ENCODE peak calls at places on chromosomes 3 and 15, in five cellular contexts. Z, S, I, Y and F are unnamed samples.

GRCh38 chr15:45378149-45378912 is at the start of gene GATM:
- DNase-seq in Z (peak), Y (peak), S (peak), I (no peak), F (peak)

GRCh38 chr3:104437131-104437750 is 929.5 kb upstream of the ALCAM start:
- DNase-seq in I (no peak), Z (no peak), S (no peak), Y (no peak), F (no peak)

GRCh38 chr15:37773111-37773860 is 161.2 kb upstream of the TMCO5A start:
- DNase-seq in Y (no peak), I (no peak), S (no peak), Z (no peak), F (no peak)

GRCh38 chr15:57444877-57445513 is 68.7 kb downstream of the CGNL1 start:
- DNase-seq in Y (no peak), S (no peak), Z (no peak), I (no peak), F (no peak)

GRCh38 chr3:40930131-40930538 is 269.2 kb upstream of the CTNNB1 start:
- DNase-seq in S (no peak), I (peak), Z (no peak), Y (no peak), F (no peak)

GRCh38 chr15:39455502-39455991 is 125.3 kb upstream of the THBS1 start:
- DNase-seq in I (peak), Y (no peak), S (no peak), Z (no peak), F (no peak)

GRCh38 chr3:27675287-27675686 is 46.8 kb downstream of the EOMES start:
- DNase-seq in S (no peak), Y (no peak), I (no peak), Z (no peak), F (no peak)

GRCh38 chr15:57922780-57923179 is 142.7 kb downstream of the ALDH1A2 start:
- DNase-seq in I (no peak), Z (no peak), S (no peak), Y (no peak), F (no peak)

GRCh38 chr3:12014613-12015012 is 10.4 kb downstream of the SYN2 start:
- DNase-seq in Y (no peak), Z (no peak), S (no peak), I (no peak), F (no peak)

GRCh38 chr3:64591606-64592005 is 96.2 kb downstream of the ADAMTS9 start:
- DNase-seq in Y (no peak), S (no peak), Z (no peak), I (no peak), F (no peak)

GRCh38 chr15:100785181-100786138 is 94.2 kb upstream of the ALDH1A3 start:
- DNase-seq in Z (peak), Y (no peak), S (peak), I (no peak), F (no peak)

GRCh38 chr3:10757021-10757820 is 58.8 kb upstream of the SLC6A11 start:
- DNase-seq in S (no peak), I (no peak), Y (no peak), Z (no peak), F (no peak)

GRCh38 chr3:161406594-161407555 is 35.6 kb upstream of the SPTSSB start:
- DNase-seq in I (no peak), Z (no peak), Y (no peak), S (no peak), F (no peak)

GRCh38 chr15:65660927-65661326 is 39.2 kb downstream of the SLC24A1 start:
- DNase-seq in I (no peak), S (no peak), Y (no peak), Z (no peak), F (no peak)

GRCh38 chr15:67505675-67506572 is 15.0 kb upstream of the C15orf61 start:
- DNase-seq in Z (no peak), I (no peak), Y (no peak), S (no peak), F (no peak)

GRCh38 chr15:79184465-79184892 is 93.9 kb upstream of the RASGRF1 start:
- DNase-seq in Z (peak), S (peak), I (peak), Y (peak), F (peak)

GRCh38 chr3:160132226-160132625 is 93.0 kb upstream of the C3orf80 start:
- DNase-seq in I (no peak), Y (no peak), Z (no peak), S (no peak), F (no peak)

GRCh38 chr15:101804375-101804774 is 1.1 kb downstream of the OR4F6 start:
- DNase-seq in Y (no peak), Z (no peak), S (no peak), I (no peak), F (no peak)

GRCh38 chr15:63075072-63075995 is 32.8 kb downstream of the TPM1 start:
- DNase-seq in I (no peak), Z (no peak), Y (no peak), S (no peak), F (no peak)

GRCh38 chr3:194091141-194091540 is 44.8 kb upstream of the HES1 start:
- DNase-seq in Z (no peak), S (no peak), Y (no peak), I (no peak), F (no peak)

GRCh38 chr15:58306591-58307312 is 125.0 kb upstream of the LIPC start:
- DNase-seq in I (peak), Z (no peak), Y (no peak), S (no peak), F (no peak)

GRCh38 chr15:70535071-70535954 is 228.0 kb downstream of the UACA start:
- DNase-seq in Y (no peak), I (no peak), Z (peak), S (no peak), F (peak)

GRCh38 chr15:63243776-63244175 is 33.6 kb upstream of the APH1B start:
- DNase-seq in Y (no peak), I (no peak), S (peak), Z (no peak), F (no peak)

GRCh38 chr3:128845695-128846491 is 33.5 kb upstream of the ACAD9 start:
- DNase-seq in Y (peak), Z (peak), I (peak), S (peak), F (peak)

GRCh38 chr3:13401149-13401548 is 19.0 kb downstream of the NUP210 start:
- DNase-seq in I (no peak), Y (no peak), Z (no peak), S (no peak), F (no peak)

GRCh38 chr3:169041677-169042171 is 621.8 kb downstream of the MECOM start:
- DNase-seq in S (no peak), Z (no peak), Y (no peak), I (peak), F (no peak)

GRCh38 chr3:65479967-65480366 is 558.8 kb downstream of the MAGI1 start:
- DNase-seq in Z (no peak), S (no peak), Y (no peak), I (no peak), F (no peak)

GRCh38 chr3:126525091-126525852 is 1.3 kb downstream of the CHST13 start:
- DNase-seq in Z (no peak), Y (no peak), S (no peak), I (peak), F (no peak)

GRCh38 chr3:167228135-167228534 is 152.0 kb downstream of the ZBBX start:
- DNase-seq in I (no peak), S (no peak), Y (no peak), Z (no peak), F (no peak)

GRCh38 chr3:194688946-194689345 is 3.3 kb downstream of the FAM43A start:
- DNase-seq in S (no peak), I (no peak), Z (no peak), Y (no peak), F (no peak)

GRCh38 chr3:14453368-14453710 is 50.9 kb downstream of the SLC6A6 start:
- DNase-seq in I (no peak), S (no peak), Z (no peak), Y (no peak), F (no peak)

GRCh38 chr3:9347086-9347485 is 15.8 kb upstream of the THUMPD3 start:
- DNase-seq in S (no peak), Y (no peak), I (no peak), Z (no peak), F (no peak)

GRCh38 chr15:55194246-55194645 is 2.5 kb downstream of the RSL24D1 start:
- DNase-seq in Z (no peak), Y (no peak), I (no peak), S (no peak), F (no peak)

GRCh38 chr3:142896201-142896755 is 7.4 kb upstream of the PCOLCE2 start:
- DNase-seq in Z (no peak), Y (no peak), I (no peak), S (no peak), F (no peak)

GRCh38 chr3:122392868-122393844 is 9.2 kb downstream of the FAM162A start:
- DNase-seq in Z (no peak), Y (no peak), I (peak), S (no peak), F (peak)

GRCh38 chr3:16012086-16012485 is 162.4 kb upstream of the GALNT15 start:
- DNase-seq in Z (no peak), Y (no peak), I (no peak), S (no peak), F (no peak)

GRCh38 chr3:42693530-42693930 is 8.2 kb downstream of the KLHL40 start:
- DNase-seq in I (no peak), S (no peak), Y (no peak), Z (no peak), F (no peak)
- TF ChIP-seq POLR2A in I (no peak), S (no peak), Y (no peak), Z (no peak), F (no peak)

GRCh38 chr3:132593241-132593949 is 3.7 kb upstream of the ACKR4 start:
- DNase-seq in Z (no peak), Y (no peak), S (no peak), I (no peak), F (no peak)

GRCh38 chr3:132593950-132594328 is 3.1 kb upstream of the ACKR4 start:
- DNase-seq in Z (no peak), I (no peak), Y (no peak), S (no peak), F (no peak)

GRCh38 chr3:132596326-132596725 is 744 bp upstream of the ACKR4 start:
- DNase-seq in S (no peak), Z (no peak), Y (no peak), I (no peak), F (no peak)

GRCh38 chr3:132596816-132597433 is at the start of gene ACKR4:
- DNase-seq in S (no peak), Y (no peak), I (no peak), Z (no peak), F (no peak)

DNA sequence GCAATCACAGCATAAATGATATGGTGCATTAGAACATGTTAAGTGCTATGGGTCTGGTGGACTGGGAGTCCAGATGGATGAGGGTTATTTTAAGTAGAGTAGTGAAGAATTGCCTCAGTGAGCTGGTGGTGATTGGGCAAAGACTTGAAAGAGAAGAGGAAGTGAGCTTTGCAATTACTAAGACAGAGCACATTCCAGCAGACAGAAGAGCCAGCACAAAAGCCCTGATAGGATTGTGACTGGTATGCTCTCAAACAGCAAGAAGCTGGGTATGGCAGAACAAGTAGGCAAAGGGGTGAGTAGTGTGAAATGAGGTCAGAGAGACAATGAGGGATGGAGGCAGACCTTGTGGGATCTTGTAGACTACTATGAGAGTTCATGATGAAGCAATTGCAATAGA is 2.0 kb upstream of the ACKR4 start:
- DNase-seq in Z (no peak), S (no peak), Y (no peak), I (no peak), F (no peak)
- TF ChIP-seq POLR2AphosphoS5 in Z (no peak), S (no peak), Y (no peak), I (no peak), F (no peak)

GRCh38 chr15:84400820-84401219 is 165.2 kb downstream of the GOLGA6L4 start:
- DNase-seq in I (no peak), Z (peak), Y (no peak), S (no peak), F (no peak)

GRCh38 chr15:84400017-84400740 is 164.6 kb downstream of the GOLGA6L4 start:
- DNase-seq in Z (no peak), I (no peak), S (no peak), Y (no peak), F (no peak)

GRCh38 chr15:84398763-84399701 is 163.5 kb downstream of the GOLGA6L4 start:
- DNase-seq in Z (peak), I (no peak), Y (no peak), S (no peak), F (no peak)

GRCh38 chr15:84402856-84403608 is 167.5 kb downstream of the GOLGA6L4 start:
- DNase-seq in I (no peak), S (no peak), Y (no peak), Z (peak), F (no peak)
- TF ChIP-seq TAF1 in I (no peak), S (no peak), Y (no peak), Z (no peak), F (no peak)

GRCh38 chr15:85495542-85495941 is 115.1 kb downstream of the AKAP13 start:
- DNase-seq in S (no peak), Z (no peak), Y (no peak), I (no peak), F (no peak)

GRCh38 chr15:85496146-85496545 is 115.7 kb downstream of the AKAP13 start:
- DNase-seq in Z (no peak), S (no peak), I (no peak), Y (no peak), F (no peak)

GRCh38 chr15:85493258-85493657 is 112.9 kb downstream of the AKAP13 start:
- DNase-seq in S (no peak), Y (no peak), Z (no peak), I (no peak), F (no peak)

GRCh38 chr15:85495096-85495495 is 114.7 kb downstream of the AKAP13 start:
- DNase-seq in Y (no peak), S (no peak), Z (no peak), I (no peak), F (no peak)

DNA sequence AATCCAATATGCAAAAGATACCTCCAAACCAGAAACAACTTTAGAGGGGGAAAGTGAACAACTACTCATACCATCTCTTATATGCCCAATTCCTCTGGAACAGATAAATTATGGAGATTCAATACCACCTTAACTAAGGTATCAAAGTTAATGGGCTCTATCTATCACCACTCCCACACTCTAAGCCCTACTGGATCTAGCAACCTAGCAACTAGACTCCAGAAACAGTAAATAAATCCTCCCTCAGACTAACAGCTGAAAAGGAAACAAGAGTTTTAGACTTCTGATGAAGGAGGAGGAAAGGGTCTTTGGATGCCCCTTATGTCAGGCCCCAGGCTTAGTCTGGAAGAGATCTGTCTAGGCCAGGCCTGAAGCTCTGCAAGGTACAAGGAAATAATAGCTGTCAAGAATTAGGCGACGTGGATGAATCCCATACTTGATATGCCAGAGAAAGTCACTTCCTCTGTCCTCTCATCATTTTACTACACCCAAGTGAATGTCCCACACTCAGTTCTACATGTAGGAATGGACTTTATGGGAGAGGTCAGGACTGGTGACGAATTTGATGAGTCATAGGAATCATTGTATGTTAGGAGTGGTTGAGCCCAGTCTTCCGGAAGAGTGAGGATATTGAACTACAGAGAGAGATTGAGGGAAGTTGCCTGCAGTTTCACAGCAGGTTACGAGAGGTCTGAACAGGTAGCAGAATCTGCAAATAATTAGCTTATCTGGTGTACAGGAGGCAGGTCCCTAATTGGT is 113.8 kb downstream of the AKAP13 start:
- DNase-seq in S (no peak), Z (no peak), I (no peak), Y (no peak), F (no peak)
- TF ChIP-seq POLR2A in S (no peak), Z (no peak), I (no peak), Y (no peak), F (no peak)

GRCh38 chr15:85800460-85801123 is 5.9 kb upstream of the KLHL25 start:
- DNase-seq in I (peak), Z (no peak), S (no peak), Y (no peak), F (no peak)
- TF ChIP-seq POLR2AphosphoS5 in I (no peak), Z (no peak), S (no peak), Y (no peak), F (no peak)

DNA sequence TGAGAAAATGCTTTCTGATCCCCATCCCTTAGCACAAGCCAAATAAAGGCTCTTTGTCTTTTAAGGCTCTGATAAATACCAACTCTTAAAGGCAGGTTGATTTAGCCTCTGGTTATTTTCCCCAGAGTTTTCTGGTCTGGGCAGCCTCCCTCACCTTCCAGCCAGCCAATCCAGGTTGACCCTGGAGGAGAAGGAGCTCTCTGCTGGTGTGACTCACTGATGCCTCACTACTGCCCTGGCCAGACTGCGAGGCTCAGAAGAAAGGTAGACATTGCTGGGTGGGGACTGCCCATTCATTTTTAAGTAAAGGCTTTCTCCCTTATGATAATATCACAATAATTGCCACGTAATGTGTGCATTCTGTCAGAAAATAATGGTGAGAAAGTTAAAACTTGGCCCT is 37.1 kb downstream of the SLCO3A1 start:
- DNase-seq in Y (no peak), I (no peak), Z (peak), S (no peak), F (no peak)
- TF ChIP-seq TAF1 in Y (no peak), I (no peak), Z (no peak), S (no peak), F (no peak)